ENCODE peak calls at places on chromosomes 3 and 15, in seven cellular contexts. One of them, this sample, is unnamed.

GRCh38 chr3:128548426-128549282 is 55.7 kb upstream of the GATA2 start:
- DNase-seq in body of pancreas: no peak
- DNase-seq in HCT116: no peak
- DNase-seq in endodermal cell: no peak
- DNase-seq in A549: no peak
- DNase-seq in lung: no peak
- DNase-seq in Peyer's patch: no peak
- DNase-seq in this sample: no peak

GRCh38 chr3:5038243-5038642 is 59.0 kb downstream of the BHLHE40 start:
- DNase-seq in body of pancreas: no peak
- DNase-seq in HCT116: no peak
- DNase-seq in endodermal cell: no peak
- DNase-seq in A549: no peak
- DNase-seq in lung: no peak
- DNase-seq in Peyer's patch: no peak
- DNase-seq in this sample: no peak

GRCh38 chr15:43520138-43520537 is 2.7 kb downstream of the MAP1A start:
- DNase-seq in body of pancreas: no peak
- DNase-seq in HCT116: no peak
- DNase-seq in endodermal cell: no peak
- DNase-seq in A549: no peak
- DNase-seq in lung: no peak
- DNase-seq in Peyer's patch: no peak
- DNase-seq in this sample: no peak

GRCh38 chr3:171379281-171379680 is 80.9 kb downstream of the TNIK start:
- DNase-seq in body of pancreas: no peak
- DNase-seq in HCT116: no peak
- DNase-seq in endodermal cell: no peak
- DNase-seq in A549: no peak
- DNase-seq in lung: no peak
- DNase-seq in Peyer's patch: no peak
- DNase-seq in this sample: no peak

GRCh38 chr15:52292780-52293392 is 2.7 kb downstream of the MYO5C start:
- DNase-seq in body of pancreas: peak
- DNase-seq in HCT116: no peak
- DNase-seq in endodermal cell: no peak
- DNase-seq in A549: peak
- DNase-seq in lung: no peak
- DNase-seq in Peyer's patch: no peak
- DNase-seq in this sample: no peak

GRCh38 chr3:110900583-110900982 is 171.0 kb upstream of the NECTIN3 start:
- DNase-seq in body of pancreas: no peak
- DNase-seq in HCT116: no peak
- DNase-seq in endodermal cell: no peak
- DNase-seq in A549: no peak
- DNase-seq in lung: no peak
- DNase-seq in Peyer's patch: no peak
- DNase-seq in this sample: no peak

GRCh38 chr3:78880588-78881461 is 887.0 kb downstream of the ROBO1 start:
- DNase-seq in body of pancreas: no peak
- DNase-seq in HCT116: no peak
- DNase-seq in endodermal cell: no peak
- DNase-seq in A549: no peak
- DNase-seq in lung: no peak
- DNase-seq in Peyer's patch: no peak
- DNase-seq in this sample: no peak

GRCh38 chr3:51891242-51892039 is 11.7 kb downstream of the IQCF1 start:
- DNase-seq in body of pancreas: no peak
- DNase-seq in HCT116: no peak
- DNase-seq in endodermal cell: no peak
- DNase-seq in A549: no peak
- DNase-seq in lung: no peak
- DNase-seq in Peyer's patch: no peak
- DNase-seq in this sample: no peak

GRCh38 chr15:35843453-35843852 is 297.5 kb upstream of the DPH6 start:
- DNase-seq in body of pancreas: no peak
- DNase-seq in HCT116: no peak
- DNase-seq in endodermal cell: no peak
- DNase-seq in A549: no peak
- DNase-seq in lung: no peak
- DNase-seq in Peyer's patch: no peak
- DNase-seq in this sample: no peak

GRCh38 chr15:54066403-54066802 is 88.2 kb downstream of the UNC13C start:
- DNase-seq in body of pancreas: no peak
- DNase-seq in HCT116: no peak
- DNase-seq in endodermal cell: no peak
- DNase-seq in A549: no peak
- DNase-seq in lung: no peak
- DNase-seq in Peyer's patch: no peak
- DNase-seq in this sample: no peak

GRCh38 chr3:129530331-129530761 is 1.9 kb downstream of the RHO start:
- DNase-seq in body of pancreas: no peak
- DNase-seq in HCT116: no peak
- DNase-seq in endodermal cell: peak
- DNase-seq in A549: peak
- DNase-seq in lung: no peak
- DNase-seq in Peyer's patch: no peak
- DNase-seq in this sample: no peak

GRCh38 chr3:64563776-64564175 is 124.0 kb downstream of the ADAMTS9 start:
- DNase-seq in body of pancreas: no peak
- DNase-seq in HCT116: no peak
- DNase-seq in endodermal cell: no peak
- DNase-seq in A549: no peak
- DNase-seq in lung: no peak
- DNase-seq in Peyer's patch: no peak
- DNase-seq in this sample: no peak

GRCh38 chr15:30859091-30859874 is 44.4 kb upstream of the FAN1 start:
- DNase-seq in body of pancreas: no peak
- DNase-seq in HCT116: peak
- DNase-seq in endodermal cell: no peak
- DNase-seq in A549: peak
- DNase-seq in lung: no peak
- DNase-seq in Peyer's patch: no peak
- DNase-seq in this sample: peak

GRCh38 chr15:77455696-77456293 is 35.1 kb downstream of the HMG20A start:
- DNase-seq in body of pancreas: no peak
- DNase-seq in HCT116: no peak
- DNase-seq in endodermal cell: no peak
- DNase-seq in A549: no peak
- DNase-seq in lung: no peak
- DNase-seq in Peyer's patch: no peak
- DNase-seq in this sample: no peak

GRCh38 chr3:49357466-49358216 is 512 bp downstream of the GPX1 start:
- DNase-seq in body of pancreas: peak
- DNase-seq in HCT116: no peak
- DNase-seq in endodermal cell: peak
- DNase-seq in A549: peak
- DNase-seq in lung: peak
- DNase-seq in Peyer's patch: peak
- DNase-seq in this sample: peak

GRCh38 chr15:69758810-69759410 is 306.3 kb downstream of the RPLP1 start:
- DNase-seq in body of pancreas: peak
- DNase-seq in HCT116: no peak
- DNase-seq in endodermal cell: no peak
- DNase-seq in A549: no peak
- DNase-seq in lung: peak
- DNase-seq in Peyer's patch: no peak
- DNase-seq in this sample: no peak

GRCh38 chr3:90102146-90102545 is 994.7 kb downstream of the EPHA3 start:
- DNase-seq in body of pancreas: no peak
- DNase-seq in HCT116: no peak
- DNase-seq in endodermal cell: no peak
- DNase-seq in A549: no peak
- DNase-seq in lung: no peak
- DNase-seq in Peyer's patch: no peak
- DNase-seq in this sample: no peak

GRCh38 chr3:8529197-8529637 is 27.6 kb downstream of the LMCD1 start:
- DNase-seq in body of pancreas: peak
- DNase-seq in HCT116: no peak
- DNase-seq in endodermal cell: peak
- DNase-seq in A549: peak
- DNase-seq in lung: no peak
- DNase-seq in Peyer's patch: no peak
- DNase-seq in this sample: no peak

GRCh38 chr15:61410656-61411055 is 181.6 kb upstream of the RORA start:
- DNase-seq in body of pancreas: no peak
- DNase-seq in HCT116: no peak
- DNase-seq in endodermal cell: no peak
- DNase-seq in A549: no peak
- DNase-seq in lung: no peak
- DNase-seq in Peyer's patch: no peak
- DNase-seq in this sample: no peak

GRCh38 chr3:11455977-11456376 is 183.8 kb downstream of the ATG7 start:
- DNase-seq in body of pancreas: no peak
- DNase-seq in HCT116: no peak
- DNase-seq in endodermal cell: no peak
- DNase-seq in A549: no peak
- DNase-seq in lung: no peak
- DNase-seq in Peyer's patch: no peak
- DNase-seq in this sample: no peak

GRCh38 chr15:74275957-74276356 is 39.8 kb downstream of the CCDC33 start:
- DNase-seq in body of pancreas: no peak
- DNase-seq in HCT116: peak
- DNase-seq in endodermal cell: peak
- DNase-seq in A549: peak
- DNase-seq in lung: no peak
- DNase-seq in Peyer's patch: no peak
- DNase-seq in this sample: peak

GRCh38 chr3:100968908-100969556 is 24.2 kb downstream of the ABI3BP start:
- DNase-seq in body of pancreas: no peak
- DNase-seq in HCT116: no peak
- DNase-seq in endodermal cell: no peak
- DNase-seq in A549: no peak
- DNase-seq in lung: no peak
- DNase-seq in Peyer's patch: no peak
- DNase-seq in this sample: no peak

GRCh38 chr3:29611252-29611651 is 330.4 kb downstream of the RBMS3 start:
- DNase-seq in body of pancreas: no peak
- DNase-seq in HCT116: no peak
- DNase-seq in endodermal cell: no peak
- DNase-seq in A549: no peak
- DNase-seq in lung: no peak
- DNase-seq in Peyer's patch: no peak
- DNase-seq in this sample: no peak
- TF ChIP-seq CTCF in body of pancreas: no peak
- TF ChIP-seq CTCF in HCT116: no peak
- TF ChIP-seq CTCF in endodermal cell: no peak
- TF ChIP-seq CTCF in A549: no peak
- TF ChIP-seq CTCF in lung: no peak
- TF ChIP-seq CTCF in Peyer's patch: no peak
- TF ChIP-seq CTCF in this sample: no peak

GRCh38 chr15:49430046-49430445 is 7.0 kb downstream of the FGF7 start:
- DNase-seq in body of pancreas: no peak
- DNase-seq in HCT116: no peak
- DNase-seq in endodermal cell: no peak
- DNase-seq in A549: no peak
- DNase-seq in lung: no peak
- DNase-seq in Peyer's patch: no peak
- DNase-seq in this sample: no peak
- H3K27ac ChIP-seq in body of pancreas: no peak
- H3K27ac ChIP-seq in HCT116: no peak
- H3K27ac ChIP-seq in endodermal cell: no peak
- H3K27ac ChIP-seq in A549: no peak
- H3K27ac ChIP-seq in lung: peak
- H3K27ac ChIP-seq in Peyer's patch: no peak
- H3K27ac ChIP-seq in this sample: no peak

GRCh38 chr3:146195030-146195429 is 34.0 kb upstream of the PLOD2 start:
- DNase-seq in body of pancreas: no peak
- DNase-seq in HCT116: no peak
- DNase-seq in endodermal cell: no peak
- DNase-seq in A549: no peak
- DNase-seq in lung: no peak
- DNase-seq in Peyer's patch: no peak
- DNase-seq in this sample: no peak
- TF ChIP-seq CTCF in body of pancreas: no peak
- TF ChIP-seq CTCF in HCT116: no peak
- TF ChIP-seq CTCF in endodermal cell: no peak
- TF ChIP-seq CTCF in A549: no peak
- TF ChIP-seq CTCF in lung: no peak
- TF ChIP-seq CTCF in Peyer's patch: no peak
- TF ChIP-seq CTCF in this sample: no peak

DNA sequence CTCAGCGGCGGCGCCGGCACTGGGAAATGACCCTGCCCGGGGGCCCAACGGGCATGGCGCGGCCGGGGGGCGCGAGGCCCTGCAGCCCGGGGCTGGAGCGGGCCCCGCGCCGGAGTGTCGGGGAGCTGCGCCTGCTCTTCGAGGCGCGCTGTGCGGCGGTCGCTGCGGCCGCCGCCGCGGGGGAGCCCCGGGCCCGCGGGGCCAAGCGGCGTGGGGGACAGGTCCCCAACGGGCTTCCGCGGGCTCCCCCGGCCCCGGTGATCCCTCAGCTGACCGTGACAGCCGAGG is 172 bp downstream of the ITPKA start:
- DNase-seq in body of pancreas: no peak
- DNase-seq in HCT116: no peak
- DNase-seq in endodermal cell: no peak
- DNase-seq in A549: no peak
- DNase-seq in lung: no peak
- DNase-seq in Peyer's patch: no peak
- DNase-seq in this sample: no peak
- H3K27ac ChIP-seq in body of pancreas: no peak
- H3K27ac ChIP-seq in HCT116: peak
- H3K27ac ChIP-seq in endodermal cell: no peak
- H3K27ac ChIP-seq in A549: peak
- H3K27ac ChIP-seq in lung: no peak
- H3K27ac ChIP-seq in Peyer's patch: peak
- H3K27ac ChIP-seq in this sample: no peak

DNA sequence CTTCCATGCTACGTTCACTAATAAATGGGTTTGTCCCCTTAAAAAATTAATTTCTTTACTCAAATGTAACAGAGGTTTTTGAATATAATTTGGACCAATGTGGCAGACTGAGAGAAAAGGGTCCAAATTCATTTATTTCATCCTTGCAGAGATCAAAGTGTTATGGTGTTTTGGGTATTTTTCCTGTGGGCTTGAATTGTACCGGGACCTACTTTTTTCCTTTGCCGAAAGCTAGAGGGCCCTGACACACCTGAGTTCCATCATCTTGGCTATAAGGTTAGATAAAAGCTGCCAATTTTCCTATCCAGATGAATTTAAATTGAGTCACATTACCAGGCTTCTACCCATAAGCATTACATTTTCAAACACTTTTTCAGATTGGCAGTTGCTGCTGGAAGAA is 893 bp downstream of the CCNB2 start:
- DNase-seq in body of pancreas: no peak
- DNase-seq in HCT116: no peak
- DNase-seq in endodermal cell: no peak
- DNase-seq in A549: peak
- DNase-seq in lung: no peak
- DNase-seq in Peyer's patch: no peak
- DNase-seq in this sample: peak
- TF ChIP-seq CTCF in body of pancreas: no peak
- TF ChIP-seq CTCF in HCT116: peak
- TF ChIP-seq CTCF in endodermal cell: peak
- TF ChIP-seq CTCF in A549: peak
- TF ChIP-seq CTCF in lung: no peak
- TF ChIP-seq CTCF in Peyer's patch: no peak
- TF ChIP-seq CTCF in this sample: no peak

DNA sequence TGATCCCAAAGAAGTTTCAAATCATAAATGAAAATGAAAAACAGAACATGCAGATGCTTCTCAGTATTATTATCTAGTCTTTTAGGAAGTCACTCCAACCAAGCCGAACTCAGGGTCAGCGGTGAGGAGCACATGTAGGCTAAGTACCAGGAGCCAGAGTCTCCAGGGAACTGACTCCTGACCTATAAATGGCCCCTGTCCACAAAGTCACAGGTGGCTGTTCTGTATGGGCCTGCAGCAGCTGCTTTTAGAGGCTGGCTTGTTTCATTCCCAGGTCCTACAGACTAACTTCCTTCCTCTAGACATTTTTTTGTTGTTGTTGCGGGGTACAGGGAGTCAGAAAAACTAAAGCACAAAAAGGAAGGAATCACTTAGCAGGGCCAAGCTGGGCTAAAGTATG is 54.6 kb downstream of the DAPK2 start:
- DNase-seq in body of pancreas: no peak
- DNase-seq in HCT116: no peak
- DNase-seq in endodermal cell: no peak
- DNase-seq in A549: no peak
- DNase-seq in lung: no peak
- DNase-seq in Peyer's patch: no peak
- DNase-seq in this sample: no peak
- H3K27ac ChIP-seq in body of pancreas: no peak
- H3K27ac ChIP-seq in HCT116: no peak
- H3K27ac ChIP-seq in endodermal cell: no peak
- H3K27ac ChIP-seq in A549: no peak
- H3K27ac ChIP-seq in lung: peak
- H3K27ac ChIP-seq in Peyer's patch: no peak
- H3K27ac ChIP-seq in this sample: peak

This sample was measured in A673.